ENCODE peak calls at places on chromosomes 12 and 14, in nine cellular contexts. One of them, this sample, is unnamed.

GRCh38 chr12:82057770-82058169 is 298.6 kb upstream of the PPFIA2 start:
- DNase-seq in AG08396: no peak
- DNase-seq in cardiac muscle cell: no peak
- DNase-seq in EL: no peak
- DNase-seq in fibroblast of the conjunctiva: no peak
- DNase-seq in DMS 273 treated with DMSO at 0.1 percent for 48 hours: no peak
- DNase-seq in NCI-H1092 treated with DMSO at 0.1 percent for 48 hours: no peak
- DNase-seq in NAMALWA: no peak
- DNase-seq in germinal center: no peak
- DNase-seq in this sample: no peak

GRCh38 chr14:76651410-76652055 is 109.7 kb upstream of the VASH1 start:
- DNase-seq in NAMALWA: no peak
- DNase-seq in fibroblast of the conjunctiva: no peak
- DNase-seq in germinal center: no peak
- DNase-seq in DMS 273 treated with DMSO at 0.1 percent for 48 hours: no peak
- DNase-seq in NCI-H1092 treated with DMSO at 0.1 percent for 48 hours: no peak
- DNase-seq in AG08396: no peak
- DNase-seq in cardiac muscle cell: no peak
- DNase-seq in EL: no peak
- DNase-seq in this sample: no peak

GRCh38 chr12:130345292-130345691 is 7.6 kb downstream of the PIWIL1 start:
- DNase-seq in AG08396: no peak
- DNase-seq in EL: no peak
- DNase-seq in fibroblast of the conjunctiva: no peak
- DNase-seq in germinal center: no peak
- DNase-seq in NCI-H1092 treated with DMSO at 0.1 percent for 48 hours: no peak
- DNase-seq in NAMALWA: no peak
- DNase-seq in cardiac muscle cell: no peak
- DNase-seq in DMS 273 treated with DMSO at 0.1 percent for 48 hours: no peak
- DNase-seq in this sample: no peak

GRCh38 chr12:45121224-45121623 is 70.3 kb upstream of the DBX2 start:
- DNase-seq in EL: no peak
- DNase-seq in NAMALWA: peak
- DNase-seq in fibroblast of the conjunctiva: no peak
- DNase-seq in cardiac muscle cell: no peak
- DNase-seq in AG08396: no peak
- DNase-seq in NCI-H1092 treated with DMSO at 0.1 percent for 48 hours: no peak
- DNase-seq in DMS 273 treated with DMSO at 0.1 percent for 48 hours: no peak
- DNase-seq in germinal center: no peak
- DNase-seq in this sample: no peak

GRCh38 chr14:104142136-104143041 is 4.0 kb downstream of the KIF26A start:
- DNase-seq in cardiac muscle cell: no peak
- DNase-seq in fibroblast of the conjunctiva: no peak
- DNase-seq in NCI-H1092 treated with DMSO at 0.1 percent for 48 hours: no peak
- DNase-seq in DMS 273 treated with DMSO at 0.1 percent for 48 hours: no peak
- DNase-seq in AG08396: no peak
- DNase-seq in germinal center: no peak
- DNase-seq in EL: no peak
- DNase-seq in NAMALWA: no peak
- DNase-seq in this sample: no peak

GRCh38 chr12:6697584-6698351 is 2.8 kb downstream of the PIANP start:
- DNase-seq in fibroblast of the conjunctiva: peak
- DNase-seq in NAMALWA: peak
- DNase-seq in cardiac muscle cell: peak
- DNase-seq in AG08396: peak
- DNase-seq in germinal center: no peak
- DNase-seq in DMS 273 treated with DMSO at 0.1 percent for 48 hours: peak
- DNase-seq in EL: peak
- DNase-seq in NCI-H1092 treated with DMSO at 0.1 percent for 48 hours: no peak
- DNase-seq in this sample: peak

GRCh38 chr14:23538785-23539184 is 12.8 kb downstream of the ZFHX2 start:
- DNase-seq in DMS 273 treated with DMSO at 0.1 percent for 48 hours: no peak
- DNase-seq in germinal center: no peak
- DNase-seq in cardiac muscle cell: peak
- DNase-seq in AG08396: peak
- DNase-seq in NCI-H1092 treated with DMSO at 0.1 percent for 48 hours: peak
- DNase-seq in fibroblast of the conjunctiva: no peak
- DNase-seq in EL: peak
- DNase-seq in NAMALWA: no peak
- DNase-seq in this sample: no peak

GRCh38 chr12:52945389-52946232 is 3.3 kb upstream of the KRT18 start:
- DNase-seq in DMS 273 treated with DMSO at 0.1 percent for 48 hours: no peak
- DNase-seq in NCI-H1092 treated with DMSO at 0.1 percent for 48 hours: no peak
- DNase-seq in fibroblast of the conjunctiva: no peak
- DNase-seq in EL: peak
- DNase-seq in NAMALWA: no peak
- DNase-seq in germinal center: no peak
- DNase-seq in cardiac muscle cell: peak
- DNase-seq in AG08396: peak
- DNase-seq in this sample: no peak

GRCh38 chr12:92827836-92828431 is 101.2 kb downstream of the EEA1 start:
- DNase-seq in NAMALWA: peak
- DNase-seq in germinal center: peak
- DNase-seq in cardiac muscle cell: peak
- DNase-seq in DMS 273 treated with DMSO at 0.1 percent for 48 hours: no peak
- DNase-seq in EL: peak
- DNase-seq in AG08396: peak
- DNase-seq in fibroblast of the conjunctiva: peak
- DNase-seq in NCI-H1092 treated with DMSO at 0.1 percent for 48 hours: no peak
- DNase-seq in this sample: no peak

GRCh38 chr12:54052745-54053624 is 650 bp upstream of the HOXC4 start:
- DNase-seq in DMS 273 treated with DMSO at 0.1 percent for 48 hours: no peak
- DNase-seq in NCI-H1092 treated with DMSO at 0.1 percent for 48 hours: peak
- DNase-seq in germinal center: peak
- DNase-seq in fibroblast of the conjunctiva: no peak
- DNase-seq in EL: no peak
- DNase-seq in cardiac muscle cell: no peak
- DNase-seq in NAMALWA: peak
- DNase-seq in AG08396: peak
- DNase-seq in this sample: no peak

GRCh38 chr12:5230151-5230550 is 186.5 kb downstream of the KCNA5 start:
- DNase-seq in germinal center: no peak
- DNase-seq in AG08396: peak
- DNase-seq in NAMALWA: no peak
- DNase-seq in NCI-H1092 treated with DMSO at 0.1 percent for 48 hours: no peak
- DNase-seq in DMS 273 treated with DMSO at 0.1 percent for 48 hours: no peak
- DNase-seq in EL: peak
- DNase-seq in fibroblast of the conjunctiva: no peak
- DNase-seq in cardiac muscle cell: no peak
- DNase-seq in this sample: no peak

GRCh38 chr12:94010307-94010706 is 138.1 kb upstream of the PLXNC1 start:
- DNase-seq in NAMALWA: no peak
- DNase-seq in germinal center: no peak
- DNase-seq in NCI-H1092 treated with DMSO at 0.1 percent for 48 hours: no peak
- DNase-seq in AG08396: no peak
- DNase-seq in fibroblast of the conjunctiva: no peak
- DNase-seq in cardiac muscle cell: no peak
- DNase-seq in DMS 273 treated with DMSO at 0.1 percent for 48 hours: no peak
- DNase-seq in EL: no peak
- DNase-seq in this sample: no peak

GRCh38 chr14:51260225-51260624 is 20.2 kb downstream of the TMX1 start:
- DNase-seq in NAMALWA: no peak
- DNase-seq in NCI-H1092 treated with DMSO at 0.1 percent for 48 hours: no peak
- DNase-seq in fibroblast of the conjunctiva: no peak
- DNase-seq in cardiac muscle cell: no peak
- DNase-seq in AG08396: no peak
- DNase-seq in DMS 273 treated with DMSO at 0.1 percent for 48 hours: no peak
- DNase-seq in EL: no peak
- DNase-seq in germinal center: no peak
- DNase-seq in this sample: no peak

GRCh38 chr12:5379737-5380496 is 52.0 kb upstream of the NTF3 start:
- DNase-seq in DMS 273 treated with DMSO at 0.1 percent for 48 hours: no peak
- DNase-seq in NAMALWA: no peak
- DNase-seq in fibroblast of the conjunctiva: no peak
- DNase-seq in AG08396: no peak
- DNase-seq in NCI-H1092 treated with DMSO at 0.1 percent for 48 hours: no peak
- DNase-seq in cardiac muscle cell: peak
- DNase-seq in germinal center: no peak
- DNase-seq in EL: no peak
- DNase-seq in this sample: no peak

GRCh38 chr12:131471271-131471905 is 239.5 kb upstream of the SFSWAP start:
- DNase-seq in DMS 273 treated with DMSO at 0.1 percent for 48 hours: no peak
- DNase-seq in cardiac muscle cell: no peak
- DNase-seq in germinal center: no peak
- DNase-seq in AG08396: no peak
- DNase-seq in fibroblast of the conjunctiva: no peak
- DNase-seq in NAMALWA: no peak
- DNase-seq in EL: no peak
- DNase-seq in NCI-H1092 treated with DMSO at 0.1 percent for 48 hours: no peak
- DNase-seq in this sample: peak

GRCh38 chr14:104888489-104889373 is 23.7 kb downstream of the CEP170B start:
- DNase-seq in fibroblast of the conjunctiva: no peak
- DNase-seq in EL: no peak
- DNase-seq in germinal center: no peak
- DNase-seq in DMS 273 treated with DMSO at 0.1 percent for 48 hours: no peak
- DNase-seq in cardiac muscle cell: no peak
- DNase-seq in NCI-H1092 treated with DMSO at 0.1 percent for 48 hours: no peak
- DNase-seq in NAMALWA: no peak
- DNase-seq in AG08396: no peak
- DNase-seq in this sample: no peak

GRCh38 chr12:26121841-26122680 is 2.8 kb downstream of the BHLHE41 start:
- DNase-seq in NAMALWA: peak
- DNase-seq in fibroblast of the conjunctiva: no peak
- DNase-seq in cardiac muscle cell: peak
- DNase-seq in DMS 273 treated with DMSO at 0.1 percent for 48 hours: peak
- DNase-seq in germinal center: peak
- DNase-seq in AG08396: peak
- DNase-seq in EL: peak
- DNase-seq in NCI-H1092 treated with DMSO at 0.1 percent for 48 hours: peak
- DNase-seq in this sample: peak

GRCh38 chr12:44875417-44875953 is 630 bp downstream of the NELL2 start:
- DNase-seq in germinal center: peak
- DNase-seq in DMS 273 treated with DMSO at 0.1 percent for 48 hours: peak
- DNase-seq in AG08396: peak
- DNase-seq in NAMALWA: no peak
- DNase-seq in cardiac muscle cell: peak
- DNase-seq in fibroblast of the conjunctiva: no peak
- DNase-seq in NCI-H1092 treated with DMSO at 0.1 percent for 48 hours: peak
- DNase-seq in EL: no peak
- DNase-seq in this sample: no peak

GRCh38 chr14:71478542-71478941 is 453.7 kb upstream of the RGS6 start:
- DNase-seq in AG08396: no peak
- DNase-seq in DMS 273 treated with DMSO at 0.1 percent for 48 hours: no peak
- DNase-seq in germinal center: no peak
- DNase-seq in cardiac muscle cell: no peak
- DNase-seq in EL: peak
- DNase-seq in NAMALWA: no peak
- DNase-seq in NCI-H1092 treated with DMSO at 0.1 percent for 48 hours: no peak
- DNase-seq in fibroblast of the conjunctiva: no peak
- DNase-seq in this sample: no peak

GRCh38 chr12:106919910-106920544 is 35.7 kb upstream of the TMEM263 start:
- DNase-seq in germinal center: peak
- DNase-seq in cardiac muscle cell: peak
- DNase-seq in DMS 273 treated with DMSO at 0.1 percent for 48 hours: no peak
- DNase-seq in AG08396: peak
- DNase-seq in NCI-H1092 treated with DMSO at 0.1 percent for 48 hours: peak
- DNase-seq in NAMALWA: peak
- DNase-seq in EL: peak
- DNase-seq in fibroblast of the conjunctiva: peak
- DNase-seq in this sample: peak

GRCh38 chr14:102824832-102825231 is 47.6 kb downstream of the TRAF3 start:
- DNase-seq in germinal center: no peak
- DNase-seq in DMS 273 treated with DMSO at 0.1 percent for 48 hours: no peak
- DNase-seq in fibroblast of the conjunctiva: no peak
- DNase-seq in AG08396: peak
- DNase-seq in EL: peak
- DNase-seq in NAMALWA: no peak
- DNase-seq in cardiac muscle cell: no peak
- DNase-seq in NCI-H1092 treated with DMSO at 0.1 percent for 48 hours: no peak
- DNase-seq in this sample: peak

GRCh38 chr12:15719230-15719629 is 70.0 kb downstream of the EPS8 start:
- DNase-seq in fibroblast of the conjunctiva: no peak
- DNase-seq in NAMALWA: peak
- DNase-seq in germinal center: no peak
- DNase-seq in NCI-H1092 treated with DMSO at 0.1 percent for 48 hours: peak
- DNase-seq in DMS 273 treated with DMSO at 0.1 percent for 48 hours: no peak
- DNase-seq in AG08396: no peak
- DNase-seq in EL: peak
- DNase-seq in cardiac muscle cell: no peak
- DNase-seq in this sample: no peak

GRCh38 chr14:71532349-71532748 is 399.9 kb upstream of the RGS6 start:
- DNase-seq in cardiac muscle cell: no peak
- DNase-seq in AG08396: no peak
- DNase-seq in NAMALWA: no peak
- DNase-seq in germinal center: no peak
- DNase-seq in fibroblast of the conjunctiva: peak
- DNase-seq in DMS 273 treated with DMSO at 0.1 percent for 48 hours: no peak
- DNase-seq in NCI-H1092 treated with DMSO at 0.1 percent for 48 hours: no peak
- DNase-seq in EL: no peak
- DNase-seq in this sample: peak

GRCh38 chr14:100537701-100538565 is 49.3 kb downstream of the BEGAIN start:
- DNase-seq in DMS 273 treated with DMSO at 0.1 percent for 48 hours: no peak
- DNase-seq in NAMALWA: no peak
- DNase-seq in NCI-H1092 treated with DMSO at 0.1 percent for 48 hours: no peak
- DNase-seq in germinal center: no peak
- DNase-seq in AG08396: no peak
- DNase-seq in fibroblast of the conjunctiva: no peak
- DNase-seq in EL: no peak
- DNase-seq in cardiac muscle cell: no peak
- DNase-seq in this sample: no peak

GRCh38 chr12:58509116-58509885 is 411.0 kb downstream of the LRIG3 start:
- DNase-seq in cardiac muscle cell: no peak
- DNase-seq in DMS 273 treated with DMSO at 0.1 percent for 48 hours: no peak
- DNase-seq in fibroblast of the conjunctiva: no peak
- DNase-seq in NAMALWA: no peak
- DNase-seq in EL: peak
- DNase-seq in germinal center: no peak
- DNase-seq in AG08396: no peak
- DNase-seq in NCI-H1092 treated with DMSO at 0.1 percent for 48 hours: no peak
- DNase-seq in this sample: no peak